ENCODE peak calls at places on chromosomes 3 and 15, in nine cellular contexts. H, J, K, G, L, P, U, E and F are unnamed samples.

GRCh38 chr3:72058493-72059081 is 273.6 kb upstream of the PROK2 start:
- DNase-seq in H (no peak), J (no peak), K (no peak), G (peak), L (no peak), P (no peak), U (no peak), E (no peak), F (peak)

GRCh38 chr3:159627634-159628033 is 361.0 kb upstream of the IL12A start:
- DNase-seq in H (no peak), J (no peak), K (no peak), G (peak), L (no peak), P (no peak), U (no peak), E (no peak), F (no peak)

GRCh38 chr3:123272547-123272946 is 70.8 kb downstream of the SEC22A start:
- DNase-seq in H (no peak), J (peak), K (no peak), G (no peak), L (peak), P (no peak), U (no peak), E (no peak), F (no peak)

GRCh38 chr3:161893972-161894371 is 397.4 kb downstream of the OTOL1 start:
- DNase-seq in H (no peak), J (peak), K (no peak), G (no peak), L (peak), P (no peak), U (no peak), E (no peak), F (no peak)

GRCh38 chr15:54604963-54605362 is 591.8 kb downstream of the RSL24D1 start:
- DNase-seq in H (no peak), J (no peak), K (no peak), G (no peak), L (no peak), P (no peak), U (no peak), E (no peak), F (no peak)

GRCh38 chr3:32817561-32818430 is at the start of gene TRIM71:
- DNase-seq in H (no peak), J (peak), K (no peak), G (no peak), L (peak), P (peak), U (no peak), E (peak), F (no peak)

GRCh38 chr15:47768730-47769129 is 51.4 kb downstream of the SEMA6D start:
- DNase-seq in H (no peak), J (no peak), K (no peak), G (no peak), L (no peak), P (no peak), U (no peak), E (no peak), F (no peak)

GRCh38 chr3:143707848-143708247 is 140.4 kb downstream of the SLC9A9 start:
- DNase-seq in H (no peak), J (peak), K (no peak), G (no peak), L (no peak), P (no peak), U (no peak), E (no peak), F (no peak)

GRCh38 chr3:66047321-66048050 is 8.8 kb upstream of the MAGI1 start:
- DNase-seq in H (peak), J (peak), K (no peak), G (no peak), L (peak), P (no peak), U (no peak), E (no peak), F (peak)

GRCh38 chr3:65439641-65440040 is 599.1 kb downstream of the MAGI1 start:
- DNase-seq in H (peak), J (peak), K (peak), G (peak), L (peak), P (peak), U (peak), E (no peak), F (peak)

GRCh38 chr3:56773588-56774330 is 28.0 kb downstream of the ARHGEF3 start:
- DNase-seq in H (no peak), J (no peak), K (no peak), G (no peak), L (no peak), P (no peak), U (no peak), E (no peak), F (no peak)

GRCh38 chr3:8509961-8510360 is 8.3 kb downstream of the LMCD1 start:
- DNase-seq in H (no peak), J (peak), K (no peak), G (no peak), L (peak), P (no peak), U (no peak), E (no peak), F (no peak)

GRCh38 chr3:52848617-52849016 is 13.8 kb upstream of the MUSTN1 start:
- DNase-seq in H (no peak), J (peak), K (no peak), G (no peak), L (peak), P (no peak), U (no peak), E (no peak), F (no peak)

DNA sequence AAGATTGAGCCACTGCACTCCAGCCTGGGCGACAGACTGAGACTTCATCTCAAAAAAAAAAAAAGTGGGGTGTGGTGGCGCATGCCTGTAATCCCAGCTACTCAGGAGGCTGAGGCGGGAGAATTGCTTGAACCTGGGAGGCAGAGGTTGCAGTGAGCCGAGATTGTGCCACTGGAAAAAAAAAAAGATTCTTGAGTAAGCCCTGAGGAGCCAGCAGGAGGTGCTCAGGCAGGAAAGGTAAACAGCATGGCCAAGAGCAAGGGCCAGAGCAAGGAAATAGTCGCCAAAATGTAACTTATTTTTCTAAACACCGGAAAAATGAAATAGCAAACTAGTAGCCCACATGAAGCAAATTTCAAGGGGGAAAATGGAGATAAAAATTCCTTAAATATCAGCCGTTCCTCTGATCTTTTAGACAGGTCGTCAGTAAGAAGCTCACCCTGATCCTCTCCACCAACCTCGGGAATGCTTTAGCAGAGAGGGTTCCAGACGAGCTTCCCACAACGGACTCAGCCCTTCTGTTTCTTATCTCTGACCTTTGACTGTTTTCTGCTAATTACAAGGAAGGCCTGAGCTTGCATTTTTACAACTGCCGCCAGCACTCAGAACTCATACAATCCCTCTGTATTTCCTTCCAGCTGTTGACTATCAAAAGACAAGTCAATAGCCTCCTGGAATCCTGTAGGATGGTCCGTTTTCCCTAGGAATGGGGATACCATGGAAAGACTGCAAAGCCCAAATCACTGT is 45.0 kb upstream of the AKAP13 start:
- DNase-seq in H (no peak), J (no peak), K (no peak), G (no peak), L (no peak), P (peak), U (no peak), E (no peak), F (no peak)
- TF ChIP-seq CTCF in H (no peak), J (no peak), K (no peak), G (no peak), L (no peak), P (no peak), U (no peak), E (no peak), F (no peak)

GRCh38 chr3:132268956-132269355 is 48.3 kb upstream of the ACP3 start:
- DNase-seq in H (no peak), J (peak), K (peak), G (no peak), L (peak), P (peak), U (no peak), E (no peak), F (peak)
- TF ChIP-seq CTCF in H (no peak), J (peak), K (peak), G (no peak), L (peak), P (peak), U (peak), E (peak), F (no peak)

GRCh38 chr3:81666502-81667121 is 94.8 kb downstream of the GBE1 start:
- DNase-seq in H (peak), J (peak), K (no peak), G (no peak), L (peak), P (no peak), U (peak), E (no peak), F (no peak)
- TF ChIP-seq CTCF in H (peak), J (peak), K (peak), G (peak), L (peak), P (peak), U (peak), E (peak), F (peak)

GRCh38 chr3:44628716-44629115 is 3.9 kb downstream of the ZNF197 start:
- DNase-seq in H (no peak), J (no peak), K (no peak), G (no peak), L (no peak), P (no peak), U (no peak), E (no peak), F (no peak)

DNA sequence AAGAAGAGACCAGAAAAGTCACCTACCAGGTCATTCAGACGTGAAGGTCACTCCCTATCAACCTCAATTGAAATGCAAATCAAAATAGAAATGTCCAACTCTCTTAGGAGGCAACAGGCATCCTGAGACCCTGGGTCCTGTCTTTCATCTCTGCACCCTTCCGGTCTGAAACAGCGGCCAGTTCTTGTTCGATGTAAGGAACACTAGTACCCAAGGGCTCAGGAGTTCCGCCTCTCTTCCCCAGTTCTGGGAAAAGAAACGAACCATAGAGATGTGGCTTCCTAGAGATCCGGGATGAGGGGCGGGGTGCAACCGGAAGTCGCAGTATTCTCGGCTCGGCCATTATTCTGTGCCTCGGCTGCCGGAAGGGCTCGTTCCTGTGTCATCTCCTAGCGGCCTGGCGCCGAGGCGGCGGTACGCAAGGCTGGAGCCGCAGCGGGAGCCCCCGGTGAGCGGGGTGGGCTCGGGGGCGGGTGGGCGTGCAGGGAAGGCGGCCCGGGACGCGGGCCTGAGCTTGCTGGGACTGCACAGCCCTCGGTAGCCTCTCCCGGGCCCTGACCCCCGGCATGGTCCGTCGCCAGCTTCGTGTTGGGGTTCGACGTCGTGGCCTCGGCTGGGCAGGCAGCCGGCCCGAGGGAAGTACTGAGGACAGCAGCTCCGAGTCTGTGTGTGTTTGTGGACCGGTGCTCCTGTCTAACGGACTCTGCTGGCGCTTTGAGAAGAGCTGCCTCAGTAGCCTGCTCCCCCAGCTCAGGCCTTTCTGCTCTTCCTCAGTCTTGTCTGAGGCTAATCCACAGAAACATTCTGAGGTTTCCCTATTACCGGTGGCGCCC is at the start of gene ZNF197:
- DNase-seq in H (peak), J (peak), K (peak), G (peak), L (peak), P (peak), U (peak), E (peak), F (peak)
- TF ChIP-seq CTCF in H (no peak), J (no peak), K (peak), G (peak), L (no peak), P (no peak), U (no peak), E (no peak), F (no peak)

DNA sequence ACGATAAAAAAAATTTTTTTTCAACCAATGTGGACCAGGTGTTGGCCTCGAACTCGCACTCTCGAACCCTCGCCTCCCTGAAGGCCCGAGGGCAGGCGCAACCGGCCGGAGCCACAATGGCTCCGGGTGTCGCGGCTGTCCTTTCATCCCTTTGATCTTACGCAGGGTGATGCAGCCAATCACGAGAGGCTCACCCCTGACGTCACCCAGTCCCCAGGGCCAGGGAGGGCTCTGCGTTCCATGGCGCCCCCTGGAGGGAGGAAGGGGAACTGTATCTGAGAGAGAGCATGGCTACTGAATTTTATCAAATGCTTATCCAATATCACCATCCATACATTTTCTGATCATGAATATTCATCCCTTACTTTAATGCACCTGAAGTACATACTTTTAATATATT is 15.4 kb upstream of the GMNC start:
- DNase-seq in H (no peak), J (no peak), K (peak), G (no peak), L (no peak), P (no peak), U (no peak), E (no peak), F (no peak)
- TF ChIP-seq CTCF in H (peak), J (peak), K (peak), G (no peak), L (peak), P (peak), U (peak), E (peak), F (no peak)

DNA sequence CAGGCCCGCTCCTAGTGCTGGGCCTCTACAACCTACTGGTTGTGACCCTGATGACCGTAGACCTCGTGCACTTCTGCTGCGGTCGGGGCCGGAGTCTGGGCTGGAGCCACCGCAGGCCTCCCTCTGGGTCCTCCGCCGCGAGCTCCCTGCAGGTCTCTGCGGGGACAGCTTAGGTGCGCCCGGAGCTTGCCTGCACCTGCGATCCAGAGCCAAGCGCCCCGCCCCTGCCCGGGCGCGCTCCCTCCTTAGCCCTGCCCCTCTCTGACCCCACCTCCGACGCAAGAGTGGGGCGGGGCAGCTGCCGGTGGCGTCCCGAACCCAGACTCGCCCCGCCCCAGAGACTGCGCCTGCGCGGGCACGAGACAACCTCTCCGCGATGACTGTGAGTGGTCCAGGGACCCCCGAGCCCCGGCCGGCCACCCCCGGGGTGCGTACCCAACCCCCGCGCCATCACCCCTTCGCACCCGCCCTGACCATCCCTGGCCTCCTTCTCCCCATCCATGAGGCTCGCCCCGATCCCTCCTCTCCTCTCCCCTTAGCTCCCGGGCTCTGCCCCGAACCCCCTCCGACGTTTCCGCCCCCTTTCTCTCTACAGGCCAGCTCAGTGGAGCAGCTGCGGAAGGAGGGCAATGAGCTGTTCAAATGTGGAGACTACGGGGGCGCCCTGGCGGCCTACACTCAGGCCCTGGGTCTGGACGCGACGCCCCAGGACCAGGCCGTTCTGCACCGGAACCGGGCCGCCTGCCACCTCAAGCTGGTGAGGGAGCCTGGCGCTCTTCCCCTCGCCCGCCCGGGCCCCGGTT is at the start of gene UNC45A:
- DNase-seq in H (peak), J (peak), K (peak), G (peak), L (peak), P (peak), U (peak), E (peak), F (peak)
- TF ChIP-seq CTCF in H (no peak), J (no peak), K (no peak), G (peak), L (no peak), P (no peak), U (no peak), E (no peak), F (no peak)

GRCh38 chr3:181633556-181633955 is 78.2 kb upstream of the SOX2 start:
- DNase-seq in H (no peak), J (no peak), K (no peak), G (no peak), L (no peak), P (no peak), U (no peak), E (no peak), F (no peak)
- TF ChIP-seq CTCF in H (no peak), J (no peak), K (peak), G (no peak), L (no peak), P (no peak), U (no peak), E (no peak), F (no peak)

DNA sequence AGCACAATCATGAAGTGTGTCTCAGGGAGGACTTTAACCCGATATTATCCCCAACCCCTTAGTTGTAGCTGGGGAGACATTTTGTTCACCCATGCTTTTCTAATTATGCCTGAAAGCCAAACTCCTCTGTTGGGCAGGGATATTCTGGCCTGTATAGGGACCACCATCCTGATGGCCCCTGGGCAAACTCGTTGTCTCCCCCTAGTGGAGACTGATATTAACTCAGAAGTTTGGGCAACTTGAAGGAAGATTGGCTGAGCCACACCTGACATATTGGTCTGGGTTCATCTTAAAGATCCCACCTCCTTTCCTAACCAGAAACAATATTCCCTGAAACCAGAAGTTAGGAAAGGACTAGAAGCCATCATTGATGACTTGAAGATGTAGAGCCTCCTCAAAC is 42.3 kb downstream of the TM4SF18 start:
- DNase-seq in H (no peak), J (no peak), K (no peak), G (no peak), L (peak), P (no peak), U (peak), E (no peak), F (no peak)
- TF ChIP-seq CTCF in H (peak), J (peak), K (peak), G (peak), L (peak), P (peak), U (peak), E (peak), F (no peak)